ENCODE peak calls at places on chromosome 17, in six cellular contexts. O is left cardiac atrium, M is SHP77 treated with DMSO at 0.1 percent for 48 hours, D is natural killer cell, F is GM03348, W is NCI-H1092 treated with DMSO at 0.1 percent for 48 hours. C is an unnamed sample.

GRCh38 chr17:64315032-64315490 is 52.0 kb upstream of the TEX2 start:
- DNase-seq in O (peak), M (no peak), D (no peak), F (peak), W (no peak), C (no peak)

GRCh38 chr17:77470800-77471733 is 330.3 kb downstream of the SEC14L1 start:
- DNase-seq in O (peak), M (no peak), D (no peak), F (no peak), W (no peak), C (peak)

GRCh38 chr17:69223809-69224208 is 4.8 kb downstream of the ABCA10 start:
- DNase-seq in O (no peak), M (no peak), D (no peak), F (peak), W (no peak), C (peak)

GRCh38 chr17:80956321-80957190 is 35.1 kb upstream of the CHMP6 start:
- DNase-seq in O (peak), M (no peak), D (no peak), F (no peak), W (no peak), C (no peak)

GRCh38 chr17:68161644-68162428 is 86.0 kb upstream of the AMZ2 start:
- DNase-seq in O (peak), M (no peak), D (no peak), F (no peak), W (no peak), C (no peak)

GRCh38 chr17:30520436-30520835 is 43.2 kb downstream of the GOSR1 start:
- DNase-seq in O (no peak), M (no peak), D (no peak), F (peak), W (no peak), C (peak)

GRCh38 chr17:78140169-78141051 is 5.8 kb upstream of the C17orf99 start:
- DNase-seq in O (peak), M (peak), D (peak), F (peak), W (peak), C (peak)

GRCh38 chr17:35797370-35797769 is 1.9 kb upstream of the MMP28 start:
- DNase-seq in O (no peak), M (no peak), D (no peak), F (no peak), W (no peak), C (no peak)

GRCh38 chr17:63139356-63139755 is 173.3 kb downstream of the TANC2 start:
- DNase-seq in O (no peak), M (no peak), D (no peak), F (no peak), W (no peak), C (no peak)

GRCh38 chr17:73089918-73090317 is 2.6 kb downstream of the SLC39A11 start:
- DNase-seq in O (no peak), M (no peak), D (no peak), F (no peak), W (no peak), C (no peak)

GRCh38 chr17:37466471-37466870 is 23.2 kb upstream of the DUSP14 start:
- DNase-seq in O (no peak), M (no peak), D (no peak), F (no peak), W (no peak), C (peak)

GRCh38 chr17:17071531-17072360 is 29.5 kb downstream of the MPRIP start:
- DNase-seq in O (peak), M (no peak), D (no peak), F (no peak), W (no peak), C (peak)

GRCh38 chr17:42428141-42428944 is 5.3 kb upstream of the CAVIN1 start:
- DNase-seq in O (peak), M (peak), D (no peak), F (peak), W (peak), C (peak)

GRCh38 chr17:10380631-10381408 is 8.0 kb upstream of the MYH13 start:
- DNase-seq in O (no peak), M (no peak), D (no peak), F (no peak), W (no peak), C (no peak)

GRCh38 chr17:43702636-43703035 is 40.9 kb upstream of the MEOX1 start:
- DNase-seq in O (no peak), M (peak), D (no peak), F (peak), W (no peak), C (no peak)

GRCh38 chr17:539048-539447 is 175.6 kb downstream of the VPS53 start:
- DNase-seq in O (no peak), M (no peak), D (no peak), F (no peak), W (no peak), C (no peak)

GRCh38 chr17:30677550-30678254 is 146.8 kb downstream of the CRLF3 start:
- DNase-seq in O (no peak), M (no peak), D (no peak), F (no peak), W (no peak), C (no peak)

GRCh38 chr17:82105882-82106696 is 8.1 kb upstream of the FASN start:
- DNase-seq in O (no peak), M (peak), D (peak), F (peak), W (peak), C (peak)

GRCh38 chr17:49670641-49671040 is 7.3 kb downstream of the SPOP start:
- DNase-seq in O (no peak), M (no peak), D (no peak), F (peak), W (no peak), C (no peak)

GRCh38 chr17:64061157-64061898 is 40.9 kb upstream of the ICAM2 start:
- DNase-seq in O (no peak), M (no peak), D (no peak), F (no peak), W (no peak), C (peak)

GRCh38 chr17:82788206-82789001 is 36.5 kb downstream of the TBCD start:
- DNase-seq in O (no peak), M (no peak), D (no peak), F (no peak), W (no peak), C (no peak)

GRCh38 chr17:29596811-29597210 is 3.9 kb downstream of the ANKRD13B start:
- DNase-seq in O (peak), M (no peak), D (no peak), F (no peak), W (no peak), C (no peak)

GRCh38 chr17:13843862-13844640 is 225.3 kb upstream of the COX10 start:
- DNase-seq in O (no peak), M (no peak), D (no peak), F (no peak), W (no peak), C (no peak)

GRCh38 chr17:74431568-74432483 is at the start of gene GPRC5C:
- DNase-seq in O (peak), M (peak), D (peak), F (no peak), W (peak), C (peak)

GRCh38 chr17:81328925-81329278 is 33.8 kb upstream of the SLC38A10 start:
- DNase-seq in O (no peak), M (no peak), D (no peak), F (peak), W (no peak), C (peak)

GRCh38 chr17:59634632-59635561 is 15.2 kb downstream of the CLTC start:
- DNase-seq in O (no peak), M (no peak), D (no peak), F (no peak), W (no peak), C (peak)

GRCh38 chr17:60327122-60327869 is 64.6 kb downstream of the USP32 start:
- DNase-seq in O (no peak), M (peak), D (no peak), F (no peak), W (no peak), C (no peak)

GRCh38 chr17:75897076-75898019 is 597 bp upstream of the TRIM65 start:
- DNase-seq in O (no peak), M (no peak), D (no peak), F (no peak), W (no peak), C (no peak)

GRCh38 chr17:62626719-62627218 is 701 bp upstream of the MRC2 start:
- DNase-seq in O (peak), M (no peak), D (no peak), F (peak), W (no peak), C (peak)

GRCh38 chr17:66673668-66674276 is 161.1 kb upstream of the CACNG5 start:
- DNase-seq in O (peak), M (peak), D (no peak), F (peak), W (peak), C (peak)

GRCh38 chr17:35011671-35012216 is 31.4 kb downstream of the LIG3 start:
- DNase-seq in O (no peak), M (no peak), D (no peak), F (no peak), W (no peak), C (no peak)

GRCh38 chr17:35373984-35374765 is 754 bp upstream of the SLFN11 start:
- DNase-seq in O (peak), M (no peak), D (peak), F (peak), W (peak), C (peak)

GRCh38 chr17:82821554-82821953 is 18.3 kb downstream of the ZNF750 start:
- DNase-seq in O (no peak), M (no peak), D (no peak), F (no peak), W (no peak), C (no peak)

GRCh38 chr17:33435716-33436301 is 142.7 kb upstream of the ASIC2 start:
- DNase-seq in O (no peak), M (no peak), D (no peak), F (no peak), W (no peak), C (no peak)

GRCh38 chr17:7704601-7705268 is at the start of gene EFNB3:
- DNase-seq in O (no peak), M (peak), D (no peak), F (peak), W (peak), C (peak)

C was measured in epithelial cell of esophagus.